ENCODE peak calls at places on chromosomes 7 and 10, in eight cellular contexts. M, G, C, F, P, K, L and V are unnamed samples.

GRCh38 chr7:20786779-20787651 is at the start of gene SP8:
- DNase-seq in M (peak), G (no peak), C (peak), F (no peak), P (no peak), K (peak), L (no peak), V (no peak)

GRCh38 chr7:2066251-2066919 is 166.4 kb downstream of the MAD1L1 start:
- DNase-seq in M (no peak), G (peak), C (no peak), F (no peak), P (no peak), K (no peak), L (no peak), V (no peak)

GRCh38 chr7:75054744-75055527 is 18.7 kb downstream of the RCC1L start:
- DNase-seq in M (no peak), G (no peak), C (no peak), F (peak), P (no peak), K (peak), L (peak), V (no peak)

GRCh38 chr7:117972606-117973005 is 99.4 kb upstream of the CTTNBP2 start:
- DNase-seq in M (no peak), G (no peak), C (no peak), F (no peak), P (no peak), K (no peak), L (no peak), V (no peak)

GRCh38 chr10:24360286-24361127 is 151.6 kb downstream of the KIAA1217 start:
- DNase-seq in M (no peak), G (no peak), C (peak), F (peak), P (no peak), K (peak), L (no peak), V (no peak)

GRCh38 chr10:67785098-67785497 is 52.9 kb downstream of the DNAJC12 start:
- DNase-seq in M (no peak), G (no peak), C (no peak), F (no peak), P (no peak), K (no peak), L (no peak), V (no peak)

GRCh38 chr10:114426476-114426875 is 22.2 kb upstream of the AFAP1L2 start:
- DNase-seq in M (no peak), G (no peak), C (no peak), F (no peak), P (no peak), K (no peak), L (no peak), V (no peak)

GRCh38 chr10:92832998-92833642 is 15.2 kb upstream of the EXOC6 start:
- DNase-seq in M (no peak), G (no peak), C (no peak), F (no peak), P (no peak), K (no peak), L (no peak), V (no peak)

GRCh38 chr7:100825760-100826545 is 1.4 kb downstream of the EPHB4 start:
- DNase-seq in M (no peak), G (no peak), C (peak), F (no peak), P (no peak), K (peak), L (no peak), V (no peak)

GRCh38 chr7:149027560-149028345 is 552 bp downstream of the PDIA4 start:
- DNase-seq in M (no peak), G (no peak), C (no peak), F (no peak), P (no peak), K (peak), L (no peak), V (no peak)

GRCh38 chr10:118504044-118504944 is 91.2 kb downstream of the PRLHR start:
- DNase-seq in M (no peak), G (no peak), C (peak), F (no peak), P (no peak), K (peak), L (no peak), V (no peak)

GRCh38 chr10:93277360-93277759 is 203.7 kb downstream of the CYP26A1 start:
- DNase-seq in M (no peak), G (no peak), C (no peak), F (no peak), P (no peak), K (peak), L (no peak), V (no peak)

GRCh38 chr10:124650263-124650662 is 93.9 kb downstream of the FAM53B start:
- DNase-seq in M (no peak), G (no peak), C (no peak), F (no peak), P (no peak), K (no peak), L (no peak), V (no peak)

GRCh38 chr7:102044641-102044983 is 227.2 kb downstream of the CUX1 start:
- DNase-seq in M (no peak), G (no peak), C (no peak), F (no peak), P (no peak), K (peak), L (no peak), V (no peak)

GRCh38 chr10:63542835-63543575 is 21.8 kb downstream of the REEP3 start:
- DNase-seq in M (no peak), G (no peak), C (no peak), F (no peak), P (no peak), K (peak), L (no peak), V (no peak)

GRCh38 chr7:104162081-104162480 is 45.7 kb downstream of the ORC5 start:
- DNase-seq in M (no peak), G (no peak), C (no peak), F (no peak), P (no peak), K (no peak), L (no peak), V (no peak)

GRCh38 chr10:92695679-92696605 is 6.2 kb downstream of the HHEX start:
- DNase-seq in M (no peak), G (no peak), C (no peak), F (no peak), P (no peak), K (peak), L (no peak), V (no peak)

GRCh38 chr7:155258233-155258575 is 39.5 kb upstream of the INSIG1 start:
- DNase-seq in M (no peak), G (no peak), C (peak), F (no peak), P (no peak), K (peak), L (no peak), V (no peak)

GRCh38 chr10:63554666-63555065 is 33.5 kb downstream of the REEP3 start:
- DNase-seq in M (no peak), G (peak), C (peak), F (no peak), P (no peak), K (peak), L (no peak), V (no peak)

GRCh38 chr7:80681272-80681885 is 42.9 kb downstream of the CD36 start:
- DNase-seq in M (peak), G (no peak), C (peak), F (no peak), P (no peak), K (peak), L (no peak), V (no peak)

GRCh38 chr10:122957474-122957873 is 3.4 kb upstream of the C10orf88 start:
- DNase-seq in M (no peak), G (no peak), C (peak), F (no peak), P (no peak), K (no peak), L (no peak), V (no peak)

GRCh38 chr7:99767662-99768061 is 16.3 kb downstream of the CYP3A4 start:
- DNase-seq in M (no peak), G (no peak), C (no peak), F (no peak), P (no peak), K (no peak), L (no peak), V (no peak)

GRCh38 chr10:125698599-125698998 is 15.6 kb upstream of the TEX36 start:
- DNase-seq in M (no peak), G (no peak), C (no peak), F (no peak), P (no peak), K (peak), L (no peak), V (no peak)

GRCh38 chr7:139232377-139232717 is 1.3 kb downstream of the UBN2 start:
- DNase-seq in M (no peak), G (no peak), C (peak), F (no peak), P (no peak), K (no peak), L (no peak), V (no peak)

GRCh38 chr10:921471-922414 is 9.8 kb downstream of the LARP4B start:
- DNase-seq in M (no peak), G (no peak), C (no peak), F (no peak), P (no peak), K (peak), L (no peak), V (no peak)

GRCh38 chr7:41925946-41926345 is 223.1 kb upstream of the INHBA start:
- DNase-seq in M (no peak), G (no peak), C (no peak), F (no peak), P (no peak), K (peak), L (no peak), V (no peak)

GRCh38 chr10:56449770-56450169 is 88.7 kb upstream of the ZWINT start:
- DNase-seq in M (no peak), G (no peak), C (no peak), F (no peak), P (no peak), K (no peak), L (no peak), V (no peak)

GRCh38 chr10:124238367-124238766 is 145.0 kb upstream of the CHST15 start:
- DNase-seq in M (no peak), G (no peak), C (no peak), F (no peak), P (no peak), K (no peak), L (no peak), V (no peak)

GRCh38 chr7:149708026-149708425 is 65.4 kb downstream of the ZNF467 start:
- DNase-seq in M (no peak), G (no peak), C (no peak), F (no peak), P (no peak), K (no peak), L (no peak), V (no peak)

GRCh38 chr10:97508342-97508741 is 9.6 kb downstream of the UBTD1 start:
- DNase-seq in M (no peak), G (no peak), C (no peak), F (no peak), P (no peak), K (peak), L (no peak), V (no peak)

GRCh38 chr10:11539191-11539868 is 72.1 kb downstream of the USP6NL start:
- DNase-seq in M (no peak), G (no peak), C (peak), F (no peak), P (no peak), K (peak), L (no peak), V (no peak)

GRCh38 chr10:86364551-86365345 is 1.8 kb downstream of the GRID1 start:
- DNase-seq in M (no peak), G (no peak), C (no peak), F (peak), P (no peak), K (no peak), L (no peak), V (no peak)

GRCh38 chr10:108275895-108276685 is 1111.6 kb upstream of the SORCS1 start:
- DNase-seq in M (no peak), G (no peak), C (no peak), F (no peak), P (no peak), K (no peak), L (no peak), V (no peak)

GRCh38 chr7:6121141-6121540 is 90.0 kb downstream of the ANKRD61 start:
- DNase-seq in M (no peak), G (no peak), C (no peak), F (no peak), P (no peak), K (peak), L (no peak), V (no peak)

GRCh38 chr7:130216750-130217149 is 9.1 kb downstream of the SSMEM1 start:
- DNase-seq in M (no peak), G (no peak), C (no peak), F (no peak), P (no peak), K (no peak), L (no peak), V (no peak)

GRCh38 chr7:16585540-16585939 is 58.9 kb downstream of the LRRC72 start:
- DNase-seq in M (no peak), G (no peak), C (no peak), F (no peak), P (no peak), K (no peak), L (no peak), V (no peak)

GRCh38 chr10:104450954-104451353 is 97.3 kb downstream of the CFAP58 start:
- DNase-seq in M (no peak), G (no peak), C (no peak), F (no peak), P (no peak), K (peak), L (no peak), V (no peak)